ENCODE peak calls at places on chromosomes 1 and 21, in four cellular contexts. R is NCI-H1092; D is GM12865; L is effector memory CD8-positive, alpha-beta T cell. V is an unnamed sample.

GRCh38 chr1:203796223-203796747 is 862 bp downstream of the ZBED6 start:
- DNase-seq in R (no peak), D (peak; percentile 45), L (peak; percentile 2), V (peak; percentile 10)

GRCh38 chr1:14365226-14365994 is 233.1 kb upstream of the KAZN start:
- DNase-seq in R (no peak), D (no peak), L (no peak), V (no peak)

GRCh38 chr1:21647431-21648373 is 21.5 kb downstream of the RAP1GAP start:
- DNase-seq in R (no peak), D (peak; percentile 47), L (no peak), V (no peak)

GRCh38 chr1:162916407-162916806 is 55.4 kb upstream of the CCDC190 start:
- DNase-seq in R (no peak), D (no peak), L (no peak), V (no peak)

GRCh38 chr1:225882699-225883615 is 777 bp upstream of the TMEM63A start:
- DNase-seq in R (no peak), D (peak; percentile 40), L (no peak), V (no peak)

GRCh38 chr1:150066838-150067183 is 765 bp upstream of the VPS45 start:
- DNase-seq in R (no peak), D (peak; percentile 76), L (peak; percentile 11), V (no peak)

GRCh38 chr1:23591460-23592208 is 32.3 kb upstream of the ID3 start:
- DNase-seq in R (no peak), D (peak; percentile 87), L (no peak), V (no peak)

GRCh38 chr1:205505791-205506190 is 1.3 kb downstream of the CDK18 start:
- DNase-seq in R (no peak), D (no peak), L (no peak), V (no peak)

GRCh38 chr21:45506836-45507522 is 35.3 kb downstream of the SLC19A1 start:
- DNase-seq in R (no peak), D (no peak), L (no peak), V (no peak)

GRCh38 chr1:54651608-54652007 is 10.0 kb downstream of the MROH7 start:
- DNase-seq in R (no peak), D (no peak), L (no peak), V (no peak)

GRCh38 chr1:213996320-213997022 is 8.7 kb downstream of the PROX1 start:
- DNase-seq in R (peak; percentile 84), D (no peak), L (no peak), V (no peak)

GRCh38 chr1:15501208-15502032 is 22.6 kb downstream of the CASP9 start:
- DNase-seq in R (peak; percentile 65), D (peak; percentile 67), L (peak; percentile 37), V (no peak)

GRCh38 chr21:43613755-43614638 is 45.3 kb downstream of the HSF2BP start:
- DNase-seq in R (no peak), D (peak; percentile 75), L (no peak), V (no peak)

GRCh38 chr1:114435088-114435715 is 75.8 kb downstream of the TRIM33 start:
- DNase-seq in R (no peak), D (no peak), L (no peak), V (no peak)

GRCh38 chr1:42295816-42296215 is 39.2 kb downstream of the FOXJ3 start:
- DNase-seq in R (no peak), D (no peak), L (no peak), V (no peak)

GRCh38 chr1:33637846-33638440 is 165.5 kb downstream of the ZSCAN20 start:
- DNase-seq in R (no peak), D (no peak), L (no peak), V (no peak)

GRCh38 chr1:31760901-31761470 is 3.2 kb downstream of the ADGRB2 start:
- DNase-seq in R (peak; percentile 7), D (peak; percentile 38), L (peak; percentile 51), V (peak; percentile 32)

GRCh38 chr1:224201336-224201735 is 18.3 kb downstream of the DEGS1 start:
- DNase-seq in R (no peak), D (no peak), L (no peak), V (no peak)

GRCh38 chr1:232111616-232112015 is 485.0 kb downstream of the DISC1 start:
- DNase-seq in R (no peak), D (no peak), L (no peak), V (no peak)

GRCh38 chr1:24321712-24322635 is 2.8 kb downstream of the GRHL3 start:
- DNase-seq in R (no peak), D (peak; percentile 86), L (peak; percentile 68), V (peak; percentile 60)

GRCh38 chr1:225881081-225882007 is 836 bp downstream of the TMEM63A start:
- DNase-seq in R (no peak), D (peak; percentile 74), L (no peak), V (no peak)

GRCh38 chr1:241074507-241074906 is 282.5 kb downstream of the RGS7 start:
- DNase-seq in R (no peak), D (no peak), L (no peak), V (no peak)

GRCh38 chr1:226945106-226945857 is 5.2 kb downstream of the COQ8A start:
- DNase-seq in R (peak; percentile 81), D (no peak), L (no peak), V (no peak)

GRCh38 chr21:17438642-17439041 is 74.2 kb upstream of the CXADR start:
- DNase-seq in R (no peak), D (no peak), L (no peak), V (no peak)

GRCh38 chr1:64036549-64036948 is 166.9 kb upstream of the UBE2U start:
- DNase-seq in R (no peak), D (no peak), L (no peak), V (no peak)

GRCh38 chr1:247204177-247204647 is 32.4 kb upstream of the ZNF124 start:
- DNase-seq in R (no peak), D (no peak), L (no peak), V (no peak)

GRCh38 chr1:220432408-220432807 is 95.5 kb upstream of the MARK1 start:
- DNase-seq in R (no peak), D (no peak), L (no peak), V (no peak)

GRCh38 chr1:7145947-7146346 is 360.7 kb downstream of the CAMTA1 start:
- DNase-seq in R (peak; percentile 40), D (no peak), L (no peak), V (no peak)

GRCh38 chr1:247373721-247374141 is 42.1 kb upstream of the ZNF496 start:
- DNase-seq in R (peak; percentile 41), D (no peak), L (peak; percentile 30), V (peak; percentile 43)

GRCh38 chr21:23131177-23131576 is 2133.0 kb downstream of the NCAM2 start:
- DNase-seq in R (no peak), D (no peak), L (no peak), V (no peak)

GRCh38 chr1:112934562-112934952 is 21.4 kb downstream of the SLC16A1 start:
- DNase-seq in R (no peak), D (no peak), L (no peak), V (no peak)

GRCh38 chr1:69524010-69524409 is 43.7 kb upstream of the LRRC7 start:
- DNase-seq in R (no peak), D (no peak), L (no peak), V (no peak)

V was measured in central memory CD8-positive, alpha-beta T cell.